ENCODE peak calls at places on chromosomes 11 and 22, in four cellular contexts. T is cardiac muscle cell; M is right atrium auricular region; B is activated gamma-delta T cell treated with anti-CD3 and anti-CD28 coated beads, Interleukin-2, amount 50 U/mL, for 16 hours. Z is an unnamed sample.

GRCh38 chr11:74255741-74256369 is 55.6 kb downstream of the P4HA3 start:
- DNase-seq in M (no peak), T (peak), B (peak), Z (peak)

GRCh38 chr11:13046626-13047570 is 37.8 kb downstream of the RASSF10 start:
- DNase-seq in M (no peak), B (no peak), T (no peak), Z (no peak)

GRCh38 chr22:28978158-28978557 is 83.5 kb downstream of the C22orf31 start:
- DNase-seq in M (peak), B (no peak), T (peak), Z (no peak)

GRCh38 chr11:35525501-35526175 is at the start of gene PAMR1:
- DNase-seq in B (no peak), M (peak), T (peak), Z (no peak)

GRCh38 chr11:65422633-65423515 is at the start of gene NEAT1:
- DNase-seq in T (peak), B (peak), M (peak), Z (peak)

GRCh38 chr11:93662177-93662575 is 694 bp downstream of the CEP295 start:
- DNase-seq in T (no peak), B (no peak), M (no peak), Z (peak)

GRCh38 chr22:21766933-21767462 is 31.4 kb upstream of the YPEL1 start:
- DNase-seq in B (peak), M (no peak), T (no peak), Z (no peak)

GRCh38 chr11:72781063-72781312 is 12.9 kb downstream of the STARD10 start:
- DNase-seq in T (peak), M (no peak), B (no peak), Z (no peak)

GRCh38 chr11:133762538-133762937 is 82.8 kb downstream of the SPATA19 start:
- DNase-seq in B (no peak), M (no peak), T (no peak), Z (no peak)

GRCh38 chr11:119763071-119763715 is 34.2 kb upstream of the NECTIN1 start:
- DNase-seq in M (no peak), T (no peak), B (no peak), Z (no peak)

GRCh38 chr11:43992834-43993637 is 50.6 kb downstream of the C11orf96 start:
- DNase-seq in T (no peak), B (no peak), M (no peak), Z (no peak)

Z was measured in HS-5.